ENCODE peak calls at places on chromosomes 12 and 14, in five cellular contexts. K is testis, N is esophagus squamous epithelium, R is right lobe of liver, F is uterus. C is an unnamed sample.

GRCh38 chr12:77062396-77062795 is 3.0 kb downstream of the E2F7 start:
- DNase-seq in K (no peak), N (no peak), R (no peak), F (no peak), C (no peak)

GRCh38 chr12:75859868-75860267 is 171.7 kb downstream of the PHLDA1 start:
- DNase-seq in K (no peak), N (no peak), R (no peak), F (no peak), C (no peak)

GRCh38 chr12:16984484-16984883 is 378.5 kb upstream of the LMO3 start:
- DNase-seq in K (no peak), N (no peak), R (no peak), F (no peak), C (no peak)

GRCh38 chr12:43728117-43728516 is 30.5 kb downstream of the PUS7L start:
- DNase-seq in K (no peak), N (no peak), R (no peak), F (no peak), C (no peak)

GRCh38 chr12:93223440-93224426 is 154.0 kb upstream of the NUDT4 start:
- DNase-seq in K (no peak), N (no peak), R (no peak), F (no peak), C (no peak)

GRCh38 chr12:64912501-64912900 is 88.1 kb downstream of the TBC1D30 start:
- DNase-seq in K (peak; percentile 28), N (no peak), R (no peak), F (peak; percentile 69), C (peak; percentile 43)

GRCh38 chr12:47079894-47080724 is at the start of gene AMIGO2:
- DNase-seq in K (peak; percentile 72), N (no peak), R (peak; percentile 64), F (peak; percentile 60), C (peak; percentile 60)

GRCh38 chr12:76548222-76548837 is 11.2 kb downstream of the OSBPL8 start:
- DNase-seq in K (no peak), N (no peak), R (no peak), F (no peak), C (no peak)

GRCh38 chr14:64910847-64911495 is 3.3 kb upstream of the CHURC1 start:
- DNase-seq in K (no peak), N (no peak), R (no peak), F (no peak), C (no peak)

GRCh38 chr12:51171884-51172514 is 936 bp downstream of the TFCP2 start:
- DNase-seq in K (peak; percentile 48), N (no peak), R (no peak), F (no peak), C (no peak)

GRCh38 chr12:96208801-96209534 is 14.8 kb downstream of the ELK3 start:
- DNase-seq in K (no peak), N (no peak), R (no peak), F (no peak), C (no peak)

GRCh38 chr12:117046861-117047530 is 52.2 kb downstream of the TESC start:
- DNase-seq in K (no peak), N (no peak), R (no peak), F (no peak), C (no peak)

GRCh38 chr12:109772622-109773321 is 59.1 kb downstream of the FAM222A start:
- DNase-seq in K (no peak), N (no peak), R (peak; percentile 25), F (no peak), C (no peak)

GRCh38 chr12:98750511-98750910 is 105.4 kb downstream of the APAF1 start:
- DNase-seq in K (no peak), N (no peak), R (no peak), F (no peak), C (no peak)

GRCh38 chr14:29851397-29851796 is 76.2 kb downstream of the PRKD1 start:
- DNase-seq in K (no peak), N (no peak), R (no peak), F (no peak), C (no peak)

GRCh38 chr12:8687846-8688601 is 9.8 kb upstream of the RIMKLB start:
- DNase-seq in K (peak; percentile 86), N (no peak), R (no peak), F (peak; percentile 87), C (no peak)

GRCh38 chr12:22447223-22447622 is 97.1 kb downstream of the C2CD5 start:
- DNase-seq in K (no peak), N (no peak), R (no peak), F (no peak), C (no peak)

GRCh38 chr12:67279637-67280036 is 10.5 kb downstream of the CAND1 start:
- DNase-seq in K (no peak), N (no peak), R (no peak), F (no peak), C (no peak)

GRCh38 chr14:100108840-100109593 is 43.8 kb downstream of the EVL start:
- DNase-seq in K (no peak), N (no peak), R (no peak), F (no peak), C (no peak)

GRCh38 chr12:55829967-55830600 is 697 bp upstream of the DNAJC14 start:
- DNase-seq in K (peak; percentile 66), N (no peak), R (peak; percentile 80), F (peak; percentile 73), C (peak; percentile 70)

GRCh38 chr12:82896979-82897378 is 210.3 kb downstream of the TMTC2 start:
- DNase-seq in K (no peak), N (no peak), R (no peak), F (no peak), C (no peak)

GRCh38 chr12:76927170-76927784 is 48.5 kb upstream of the CSRP2 start:
- DNase-seq in K (peak; percentile 29), N (no peak), R (no peak), F (peak; percentile 23), C (no peak)

GRCh38 chr12:117836999-117837736 is 131.6 kb downstream of the KSR2 start:
- DNase-seq in K (peak; percentile 91), N (no peak), R (peak; percentile 77), F (peak; percentile 45), C (peak; percentile 56)

GRCh38 chr12:4027412-4027811 is 154.2 kb upstream of the PARP11 start:
- DNase-seq in K (no peak), N (no peak), R (no peak), F (no peak), C (no peak)

GRCh38 chr12:116609715-116610114 is 50.5 kb downstream of the MAP1LC3B2 start:
- DNase-seq in K (no peak), N (no peak), R (no peak), F (no peak), C (no peak)

GRCh38 chr12:2372735-2373134 is 319.9 kb downstream of the CACNA1C start:
- DNase-seq in K (no peak), N (no peak), R (no peak), F (no peak), C (no peak)

GRCh38 chr14:53380508-53381225 is 227.5 kb upstream of the DDHD1 start:
- DNase-seq in K (no peak), N (no peak), R (no peak), F (no peak), C (no peak)

GRCh38 chr12:6539276-6540134 is 5.2 kb downstream of the GAPDH start:
- DNase-seq in K (no peak), N (no peak), R (no peak), F (no peak), C (no peak)

GRCh38 chr12:50924439-50925341 is 27.7 kb upstream of the HIGD1C start:
- DNase-seq in K (peak; percentile 95), N (peak; percentile 42), R (peak; percentile 87), F (peak; percentile 97), C (peak; percentile 85)

GRCh38 chr12:48965447-48965846 is 6.1 kb downstream of the WNT10B start:
- DNase-seq in K (no peak), N (no peak), R (no peak), F (no peak), C (no peak)

GRCh38 chr14:93944348-93945069 is 17.4 kb downstream of the FAM181A start:
- DNase-seq in K (no peak), N (no peak), R (no peak), F (no peak), C (no peak)

GRCh38 chr14:93946104-93946503 is 19.0 kb downstream of the FAM181A start:
- DNase-seq in K (no peak), N (no peak), R (no peak), F (no peak), C (no peak)

GRCh38 chr14:93947282-93947681 is 20.1 kb downstream of the FAM181A start:
- DNase-seq in K (no peak), N (no peak), R (no peak), F (no peak), C (peak; percentile 51)

GRCh38 chr14:93945070-93945399 is 17.9 kb downstream of the FAM181A start:
- DNase-seq in K (no peak), N (no peak), R (no peak), F (no peak), C (peak; percentile 2)

DNA sequence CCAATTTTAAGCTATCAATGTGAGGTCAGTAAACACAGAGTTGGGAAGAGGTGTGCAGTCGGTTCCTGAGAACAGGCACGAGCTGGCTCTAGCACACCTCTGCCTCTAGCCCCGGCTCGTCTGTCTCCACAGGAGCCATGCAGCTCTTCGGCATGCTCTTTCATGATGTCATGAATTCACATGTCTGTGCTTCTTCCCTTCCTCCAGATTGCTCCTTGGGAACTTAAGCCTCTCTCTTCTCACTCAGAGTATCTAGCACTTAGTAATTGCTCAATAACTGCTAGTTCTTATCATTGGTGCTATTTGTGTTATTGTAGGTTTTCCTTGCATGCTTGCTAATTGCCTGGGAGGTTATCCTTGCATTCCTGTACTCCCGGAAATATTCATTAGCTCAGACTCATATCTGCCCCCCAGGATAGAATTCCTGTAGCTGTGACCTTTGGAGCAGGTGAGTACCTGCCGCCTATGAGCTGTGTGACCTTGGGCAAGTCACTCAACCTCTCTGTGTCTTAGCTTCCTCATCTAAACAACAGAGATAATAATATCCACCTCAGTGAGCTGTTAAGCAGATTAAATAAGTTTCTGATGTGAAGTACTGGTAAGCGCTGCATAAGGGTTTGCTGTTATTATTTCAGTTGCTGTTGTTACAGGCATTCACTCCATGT is 19.5 kb downstream of the FAM181A start:
- DNase-seq in K (no peak), N (no peak), R (no peak), F (no peak), C (no peak)
- H3K4me1 ChIP-seq in K (no peaks in the 10 kb centered on the region), N (peaks cover 48% of the 10 kb centered on the region), R (no peaks in the 10 kb centered on the region), F (no peaks in the 10 kb centered on the region), C (peaks cover 5% of the 10 kb centered on the region)

GRCh38 chr12:121451931-121452330 is 52.0 kb downstream of the RNF34 start:
- DNase-seq in K (no peak), N (no peak), R (no peak), F (no peak), C (no peak)
- H3K4me3 ChIP-seq in K (no peak overlapping the region), N (peak overlapping the region; percentile 13), R (peak overlapping the region; percentile 4), F (peak overlapping the region; percentile 28), C (no peak overlapping the region)

GRCh38 chr14:105300542-105301102 is at the start of gene BRF1:
- DNase-seq in K (peak; percentile 93), N (peak; percentile 70), R (peak; percentile 98), F (peak; percentile 93), C (peak; percentile 96)
- TF ChIP-seq POLR2A in K (no peak), N (peak; percentile 67), R (peak; percentile 87), F (peak; percentile 53), C (peak; percentile 72)

DNA sequence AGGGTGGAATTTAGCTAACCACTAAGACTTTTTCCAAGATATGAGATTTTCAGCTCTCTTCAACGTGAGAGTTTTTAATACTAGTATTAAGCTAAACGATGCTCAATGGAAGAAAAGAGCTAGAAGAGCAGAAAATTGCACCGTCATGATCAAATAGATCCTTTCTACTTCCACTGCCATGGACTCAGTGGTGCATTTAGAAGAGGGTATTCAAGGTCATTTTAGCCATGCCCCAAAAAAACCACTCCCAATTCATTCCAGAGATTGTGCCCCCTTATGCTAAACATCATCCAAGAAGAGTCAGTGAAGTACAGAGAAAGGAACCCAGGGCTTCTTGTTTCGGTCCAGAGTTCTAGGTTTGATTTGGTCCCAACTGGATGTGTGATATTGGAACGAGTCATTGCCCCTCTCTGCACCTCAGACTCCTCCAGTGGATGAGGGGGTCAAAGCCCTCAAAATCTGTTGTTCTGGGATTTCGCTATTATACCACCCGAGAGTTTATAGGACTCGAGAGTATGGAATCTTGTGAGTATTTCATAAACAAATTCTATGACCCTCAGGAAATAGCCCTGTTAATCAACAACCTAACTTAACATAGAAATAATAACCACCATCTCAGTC is 55.2 kb downstream of the DAD1 start:
- DNase-seq in K (no peak), N (no peak), R (no peak), F (no peak), C (no peak)
- H3K4me1 ChIP-seq in K (peaks cover 10% of the 10 kb centered on the region), N (peaks cover 36% of the 10 kb centered on the region), R (no peaks in the 10 kb centered on the region), F (no peaks in the 10 kb centered on the region), C (peaks cover 25% of the 10 kb centered on the region)

C was measured in heart left ventricle.